ENCODE peak calls at places on chromosome 20, in ten cellular contexts. J, R, Z, S, C, W, G, P, U and Y are unnamed samples.

GRCh38 chr20:51554538-51555165 is 12.1 kb upstream of the NFATC2 start:
- DNase-seq in J (no peak), R (no peak), Z (no peak), S (peak; percentile 66), C (peak; percentile 39), W (no peak), G (no peak), P (no peak), U (peak; percentile 93), Y (no peak)

GRCh38 chr20:60962367-60963045 is 289.6 kb upstream of the CDH4 start:
- DNase-seq in J (no peak), R (no peak), Z (no peak), S (no peak), C (no peak), W (no peak), G (no peak), P (no peak), U (no peak), Y (no peak)

GRCh38 chr20:38723069-38723981 is 961 bp upstream of the SLC32A1 start:
- DNase-seq in J (no peak), R (no peak), Z (no peak), S (no peak), C (peak; percentile 23), W (no peak), G (no peak), P (no peak), U (peak; percentile 27), Y (no peak)

GRCh38 chr20:63309261-63310071 is 16.5 kb downstream of the COL20A1 start:
- DNase-seq in J (no peak), R (no peak), Z (no peak), S (no peak), C (peak; percentile 31), W (no peak), G (no peak), P (no peak), U (peak; percentile 63), Y (no peak)

GRCh38 chr20:36542516-36543186 is 1.3 kb downstream of the MYL9 start:
- DNase-seq in J (no peak), R (peak; percentile 67), Z (no peak), S (no peak), C (no peak), W (peak; percentile 54), G (no peak), P (no peak), U (no peak), Y (no peak)

GRCh38 chr20:290081-290831 is at the start of gene C20orf96:
- DNase-seq in J (peak; percentile 94), R (peak; percentile 95), Z (peak; percentile 87), S (peak; percentile 68), C (peak; percentile 97), W (peak; percentile 97), G (peak; percentile 92), P (peak; percentile 96), U (peak; percentile 98), Y (peak; percentile 76)

GRCh38 chr20:45041464-45042337 is 59.2 kb downstream of the KCNS1 start:
- DNase-seq in J (no peak), R (no peak), Z (no peak), S (no peak), C (peak; percentile 37), W (no peak), G (no peak), P (no peak), U (peak; percentile 63), Y (no peak)

GRCh38 chr20:38308047-38308438 is 4.1 kb downstream of the BPI start:
- DNase-seq in J (no peak), R (no peak), Z (no peak), S (no peak), C (no peak), W (no peak), G (no peak), P (no peak), U (no peak), Y (no peak)

GRCh38 chr20:18588554-18589043 is 745 bp downstream of the DTD1 start:
- DNase-seq in J (no peak), R (no peak), Z (no peak), S (no peak), C (no peak), W (peak; percentile 79), G (no peak), P (no peak), U (no peak), Y (no peak)

GRCh38 chr20:45052698-45053440 is 48.1 kb downstream of the KCNS1 start:
- DNase-seq in J (no peak), R (no peak), Z (no peak), S (peak; percentile 77), C (peak; percentile 30), W (no peak), G (peak; percentile 48), P (no peak), U (peak; percentile 79), Y (no peak)

GRCh38 chr20:35329435-35330139 is 37.4 kb upstream of the FAM83C start:
- DNase-seq in J (no peak), R (no peak), Z (peak; percentile 47), S (no peak), C (peak; percentile 46), W (no peak), G (peak; percentile 63), P (no peak), U (peak; percentile 79), Y (no peak)

GRCh38 chr20:63641146-63641791 is 12.0 kb downstream of the STMN3 start:
- DNase-seq in J (no peak), R (no peak), Z (no peak), S (no peak), C (no peak), W (peak; percentile 93), G (no peak), P (peak; percentile 77), U (no peak), Y (no peak)

GRCh38 chr20:58102252-58102651 is 126.2 kb downstream of the ANKRD60 start:
- DNase-seq in J (no peak), R (no peak), Z (no peak), S (no peak), C (peak; percentile 25), W (no peak), G (no peak), P (no peak), U (peak; percentile 52), Y (no peak)

GRCh38 chr20:53468583-53468982 is 125.1 kb downstream of the ZNF217 start:
- DNase-seq in J (no peak), R (no peak), Z (no peak), S (no peak), C (no peak), W (no peak), G (no peak), P (no peak), U (no peak), Y (no peak)

GRCh38 chr20:55004044-55004443 is 528.7 kb downstream of the DOK5 start:
- DNase-seq in J (no peak), R (no peak), Z (no peak), S (no peak), C (no peak), W (no peak), G (no peak), P (no peak), U (no peak), Y (no peak)
- TF ChIP-seq CTCF in J (no peak), R (no peak), Z (no peak), S (no peak), C (no peak), W (no peak), G (no peak), P (no peak), U (no peak), Y (no peak)

DNA sequence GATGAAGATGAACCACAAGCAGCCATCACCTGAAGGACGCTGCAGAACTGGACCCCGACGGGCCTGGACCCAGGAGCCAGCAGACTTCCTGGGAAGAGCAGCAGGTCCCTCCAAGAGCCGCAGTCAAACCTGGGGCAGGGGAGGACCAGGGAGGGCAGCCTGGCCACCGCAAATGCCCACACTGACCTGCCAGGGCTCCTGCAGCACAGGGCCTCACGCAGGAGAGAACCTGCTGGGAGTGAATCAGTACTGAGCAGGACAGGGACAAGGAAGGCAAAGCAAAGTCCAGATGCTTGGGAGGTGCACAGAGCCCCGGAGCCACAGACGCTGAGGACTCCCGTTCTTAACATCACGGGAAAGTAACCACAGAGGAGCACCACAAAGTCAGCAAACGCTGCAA is 75.2 kb downstream of the TAF4 start:
- DNase-seq in J (no peak), R (no peak), Z (no peak), S (no peak), C (no peak), W (no peak), G (no peak), P (no peak), U (no peak), Y (no peak)
- TF ChIP-seq CTCF in J (no peak), R (no peak), Z (no peak), S (no peak), C (no peak), W (no peak), G (no peak), P (no peak), U (no peak), Y (no peak)

DNA sequence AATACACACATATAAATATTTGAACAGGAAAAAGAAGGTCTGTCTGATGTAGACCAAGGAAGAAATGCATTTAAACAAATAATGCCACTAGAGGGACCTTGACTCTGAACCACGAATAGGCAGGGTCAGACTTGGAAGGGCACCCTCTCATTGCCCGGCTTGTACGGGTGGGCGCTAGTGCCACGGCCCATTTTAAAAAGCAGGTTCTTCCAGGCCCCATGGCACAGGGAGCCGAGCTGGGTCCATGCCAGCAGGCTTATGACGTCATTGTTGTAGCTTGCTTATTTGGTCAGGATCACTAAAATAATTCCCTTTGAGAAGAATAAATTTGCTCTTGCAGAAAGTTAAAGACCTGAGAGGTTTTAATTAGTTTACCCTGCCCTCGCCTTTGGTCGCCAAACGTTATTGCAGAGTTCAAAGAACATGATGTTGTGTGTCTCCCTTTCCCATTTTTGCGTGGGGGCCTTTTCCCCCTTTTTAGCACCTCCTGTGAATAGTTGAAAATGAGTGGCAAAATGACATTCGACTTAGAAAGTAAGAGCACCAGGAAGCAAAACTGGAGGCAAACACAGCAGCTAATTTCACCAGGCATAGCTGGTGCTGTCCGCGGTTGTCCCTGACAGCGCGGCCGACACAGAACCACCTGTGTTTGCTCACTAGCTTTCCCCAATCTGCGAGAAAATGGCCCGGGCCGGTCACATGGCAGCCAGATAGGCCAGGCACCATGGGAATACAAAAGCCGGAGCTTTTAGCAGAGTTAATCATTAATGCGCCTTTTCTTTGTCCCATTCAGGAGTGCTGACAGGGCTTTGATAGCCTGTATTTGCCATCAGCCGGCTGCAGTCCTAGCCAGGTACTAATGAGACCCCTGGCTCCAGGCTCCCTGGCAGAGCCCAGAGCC is 93.8 kb downstream of the FOXA2 start:
- DNase-seq in J (no peak), R (peak; percentile 50), Z (no peak), S (no peak), C (no peak), W (no peak), G (no peak), P (peak; percentile 80), U (no peak), Y (no peak)
- TF ChIP-seq CTCF in J (no peak), R (no peak), Z (no peak), S (no peak), C (no peak), W (no peak), G (peak; percentile 3), P (no peak), U (no peak), Y (no peak)

DNA sequence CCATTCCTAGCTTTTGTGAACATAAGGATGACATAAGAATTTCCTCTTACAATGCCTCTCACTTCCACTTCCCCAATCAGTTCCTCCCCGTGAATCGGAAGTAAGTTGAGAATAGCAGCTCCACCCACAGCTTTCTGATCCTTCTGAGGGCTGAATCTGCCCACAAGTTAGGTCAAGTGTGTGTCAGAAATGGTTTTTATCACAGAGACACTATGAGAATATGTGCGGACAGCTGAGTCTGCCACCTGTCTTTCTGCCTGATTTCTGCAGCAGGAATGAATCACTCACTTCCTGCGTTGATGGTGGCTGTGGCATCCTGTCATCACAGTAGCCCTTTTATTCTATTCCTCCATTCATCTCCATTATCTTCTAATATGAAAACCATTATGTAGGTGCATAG is 70.2 kb downstream of the RIN2 start:
- DNase-seq in J (no peak), R (no peak), Z (no peak), S (no peak), C (peak; percentile 35), W (no peak), G (peak; percentile 45), P (no peak), U (peak; percentile 23), Y (no peak)
- TF ChIP-seq CTCF in J (no peak), R (no peak), Z (no peak), S (peak; percentile 25), C (no peak), W (no peak), G (peak; percentile 42), P (peak; percentile 16), U (no peak), Y (no peak)